ENCODE peak calls at places on chromosomes 13 and 19, in seven cellular contexts. F is ovary; B is IMR-90; W is fibroblast of mammary gland; J is skeletal muscle cell; S is testis; N is CD8-positive, alpha-beta memory T cell. C is an unnamed sample.

GRCh38 chr13:110300090-110300815 is 6.7 kb downstream of the COL4A1 start:
- DNase-seq in F (no peak), B (peak), W (peak), J (no peak), S (no peak), N (no peak), C (no peak)

GRCh38 chr19:35236638-35237400 is 8.3 kb upstream of the FAM187B start:
- DNase-seq in F (no peak), B (no peak), W (no peak), J (no peak), S (no peak), N (no peak), C (no peak)

GRCh38 chr19:3762501-3763459 is at the start of gene MRPL54:
- DNase-seq in F (peak), B (peak), W (peak), J (peak), S (peak), N (peak), C (peak)

GRCh38 chr13:111845621-111846351 is 221.2 kb upstream of the SOX1 start:
- DNase-seq in F (no peak), B (no peak), W (no peak), J (no peak), S (no peak), N (no peak), C (no peak)

GRCh38 chr13:21717817-21718216 is 46.9 kb downstream of the FGF9 start:
- DNase-seq in F (no peak), B (no peak), W (no peak), J (no peak), S (no peak), N (no peak), C (no peak)

GRCh38 chr19:45100797-45101196 is 7.8 kb downstream of the PPP1R37 start:
- DNase-seq in F (no peak), B (peak), W (peak), J (no peak), S (no peak), N (no peak), C (no peak)

GRCh38 chr19:2035590-2035991 is 15.5 kb downstream of the MKNK2 start:
- DNase-seq in F (no peak), B (no peak), W (no peak), J (no peak), S (no peak), N (no peak), C (no peak)

GRCh38 chr13:50124536-50125305 is 109.5 kb downstream of the KCNRG start:
- DNase-seq in F (peak), B (peak), W (peak), J (no peak), S (peak), N (peak), C (peak)

GRCh38 chr19:1472227-1473055 is 6.6 kb downstream of the C19orf25 start:
- DNase-seq in F (no peak), B (no peak), W (no peak), J (no peak), S (no peak), N (no peak), C (no peak)

DNA sequence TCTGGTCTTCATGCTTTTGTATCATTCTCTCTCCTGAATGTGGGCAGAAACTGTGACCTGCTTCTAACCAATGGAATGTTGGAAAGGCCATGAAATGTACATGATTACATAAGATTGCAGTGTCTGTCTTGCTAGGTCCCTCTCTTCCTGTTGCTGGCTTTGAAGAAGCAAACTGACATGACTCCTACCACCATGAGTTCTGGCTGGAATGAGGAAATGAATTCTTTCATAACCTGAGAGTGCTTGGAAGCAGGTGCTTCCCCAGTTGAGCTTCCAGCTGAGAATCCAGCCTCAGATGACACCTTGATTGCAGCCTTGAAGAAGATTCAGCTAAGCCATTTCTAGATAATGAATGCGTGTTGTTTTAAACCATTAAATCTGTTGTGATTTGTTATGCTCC is 275.0 kb upstream of the MIR17HG start:
- DNase-seq in F (no peak), B (no peak), W (no peak), J (no peak), S (no peak), N (no peak), C (no peak)
- H3K4me3 ChIP-seq in F (no peak), B (no peak), W (no peak), J (no peak), S (no peak), N (no peak), C (no peak)

GRCh38 chr19:13980340-13980739 is 25.8 kb downstream of the RFX1 start:
- DNase-seq in F (no peak), B (no peak), W (no peak), J (no peak), S (no peak), N (no peak), C (no peak)

GRCh38 chr19:13978721-13979191 is 26.4 kb downstream of the DCAF15 start:
- DNase-seq in F (peak), B (no peak), W (no peak), J (no peak), S (no peak), N (no peak), C (no peak)

GRCh38 chr19:13978306-13978705 is 26.0 kb downstream of the DCAF15 start:
- DNase-seq in F (peak), B (no peak), W (peak), J (no peak), S (peak), N (peak), C (no peak)

GRCh38 chr19:13979686-13980085 is 26.4 kb downstream of the RFX1 start:
- DNase-seq in F (no peak), B (no peak), W (no peak), J (no peak), S (no peak), N (no peak), C (no peak)

DNA sequence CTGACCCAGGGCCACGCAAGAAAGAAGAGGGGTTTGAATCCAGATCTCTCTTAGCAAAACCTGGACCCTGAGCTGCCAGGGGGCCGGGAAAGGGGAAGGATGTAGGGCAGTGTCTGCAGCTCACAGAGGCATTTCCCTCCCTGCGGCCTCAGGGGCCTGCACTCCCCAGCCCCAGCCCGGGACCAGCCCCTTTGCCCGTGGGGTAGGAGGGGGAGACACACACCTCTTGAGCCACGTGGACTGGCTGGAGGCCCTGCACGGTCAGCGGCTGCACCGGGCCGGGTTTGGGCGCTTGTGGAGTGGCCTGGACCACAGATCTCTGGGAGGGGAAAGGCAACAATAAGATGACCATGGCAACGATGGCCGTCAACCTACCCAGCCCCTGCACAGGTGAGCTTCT is 26.9 kb downstream of the RFX1 start:
- DNase-seq in F (no peak), B (no peak), W (no peak), J (no peak), S (no peak), N (no peak), C (no peak)
- H3K4me3 ChIP-seq in F (peak), B (no peak), W (no peak), J (peak), S (peak), N (no peak), C (no peak)

DNA sequence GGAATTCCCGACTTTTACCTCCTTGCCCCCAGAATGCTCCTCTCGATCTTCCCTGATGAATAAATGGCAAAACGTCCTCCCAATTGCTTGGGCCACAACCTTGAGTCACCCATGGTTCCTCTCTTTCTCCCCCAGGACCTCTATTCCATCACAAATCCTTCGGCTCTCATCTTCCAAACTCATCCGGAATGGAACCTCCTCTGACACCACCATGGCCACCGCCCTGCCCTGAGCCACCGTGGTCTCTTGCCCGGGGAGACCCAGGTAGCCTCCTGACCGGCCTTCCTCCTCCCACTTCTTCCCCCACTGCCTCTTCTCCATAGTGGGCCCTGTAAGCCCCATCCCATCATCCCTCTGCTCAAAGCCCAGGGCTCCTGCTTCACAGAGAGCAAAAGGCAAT is 4.9 kb downstream of the SLC7A10 start:
- DNase-seq in F (no peak), B (no peak), W (no peak), J (no peak), S (no peak), N (no peak), C (no peak)
- H3K4me3 ChIP-seq in F (no peak), B (no peak), W (no peak), J (no peak), S (no peak), N (no peak), C (no peak)

GRCh38 chr19:10758978-10759377 is 41.1 kb downstream of the DNM2 start:
- DNase-seq in F (no peak), B (no peak), W (no peak), J (no peak), S (no peak), N (no peak), C (no peak)
- H3K4me3 ChIP-seq in F (no peak), B (no peak), W (no peak), J (no peak), S (no peak), N (peak), C (peak)

GRCh38 chr19:10120538-10121198 is 969 bp upstream of the EIF3G start:
- DNase-seq in F (no peak), B (peak), W (peak), J (peak), S (no peak), N (no peak), C (no peak)
- H3K4me3 ChIP-seq in F (no peak), B (no peak), W (peak), J (no peak), S (peak), N (no peak), C (no peak)